ENCODE peak calls at places on chromosomes 3 and 15, in four cellular contexts. Y is T-helper 17 cell; J is right cardiac atrium; O is activated naive CD8-positive, alpha-beta T cell treated with anti-CD3 and anti-CD28 coated beads, Interleukin-2, amount 10 ng/mL, durations not matched to agents 7 days and 5 days. N is an unnamed sample.

GRCh38 chr3:166390303-166390702 is 553.1 kb upstream of the BCHE start:
- ATAC-seq in Y (no peak), J (no peak), O (no peak), N (no peak)

GRCh38 chr3:108093616-108094015 is 2.8 kb upstream of the CD47 start:
- ATAC-seq in Y (no peak), J (no peak), O (no peak), N (no peak)

GRCh38 chr15:36785396-36785795 is 206.0 kb downstream of the CDIN1 start:
- ATAC-seq in Y (no peak), J (no peak), O (no peak), N (no peak)

GRCh38 chr3:191417457-191417729 is 43.6 kb upstream of the PYDC2 start:
- ATAC-seq in Y (no peak), J (no peak), O (no peak), N (no peak)

GRCh38 chr15:33098082-33099058 is 96.1 kb downstream of the FMN1 start:
- ATAC-seq in Y (no peak), J (no peak), O (no peak), N (no peak)

GRCh38 chr15:66740802-66741201 is 38.8 kb downstream of the SMAD6 start:
- ATAC-seq in Y (no peak), J (peak; percentile 20), O (no peak), N (peak; percentile 58)

GRCh38 chr3:69321301-69321986 is 64.4 kb downstream of the FRMD4B start:
- ATAC-seq in Y (no peak), J (peak; percentile 31), O (no peak), N (no peak)

GRCh38 chr3:1591327-1592028 is 498.7 kb downstream of the CNTN6 start:
- ATAC-seq in Y (no peak), J (no peak), O (no peak), N (no peak)

GRCh38 chr15:44595656-44596510 is 58.9 kb downstream of the EIF3J start:
- ATAC-seq in Y (no peak), J (peak; percentile 31), O (no peak), N (no peak)

GRCh38 chr15:78061963-78062427 is 15.5 kb downstream of the TBC1D2B start:
- ATAC-seq in Y (peak; percentile 67), J (no peak), O (peak; percentile 82), N (no peak)

GRCh38 chr3:140242818-140243276 is 307.9 kb downstream of the CLSTN2 start:
- ATAC-seq in Y (no peak), J (peak; percentile 77), O (no peak), N (no peak)

GRCh38 chr3:178971614-178972013 is 100.0 kb downstream of the ZMAT3 start:
- ATAC-seq in Y (no peak), J (no peak), O (no peak), N (no peak)

GRCh38 chr3:110400315-110400714 is 671.3 kb upstream of the NECTIN3 start:
- ATAC-seq in Y (no peak), J (no peak), O (no peak), N (no peak)

GRCh38 chr3:122576174-122576940 is 1.1 kb upstream of the PARP15 start:
- ATAC-seq in Y (peak; percentile 71), J (no peak), O (peak; percentile 12), N (no peak)

GRCh38 chr15:99485153-99485947 is 80.4 kb upstream of the MEF2A start:
- ATAC-seq in Y (no peak), J (peak; percentile 10), O (peak; percentile 35), N (no peak)

GRCh38 chr3:158896729-158897128 is 94.9 kb downstream of the MFSD1 start:
- ATAC-seq in Y (no peak), J (no peak), O (no peak), N (no peak)

GRCh38 chr3:42214565-42215283 is 51.3 kb downstream of the CCK start:
- ATAC-seq in Y (no peak), J (no peak), O (peak; percentile 17), N (no peak)

GRCh38 chr15:74610302-74610951 is 5.2 kb upstream of the CLK3 start:
- ATAC-seq in Y (no peak), J (no peak), O (no peak), N (no peak)

GRCh38 chr15:77870195-77871065 is 207.1 kb downstream of the TBC1D2B start:
- ATAC-seq in Y (peak; percentile 53), J (peak; percentile 52), O (peak; percentile 52), N (peak; percentile 56)

GRCh38 chr3:51977449-51978142 is 2.7 kb downstream of the ABHD14A start:
- ATAC-seq in Y (peak; percentile 48), J (no peak), O (peak; percentile 30), N (no peak)

GRCh38 chr3:72634128-72634527 is 214.1 kb downstream of the SHQ1 start:
- ATAC-seq in Y (no peak), J (no peak), O (no peak), N (no peak)

GRCh38 chr3:108605028-108605427 is 15.5 kb downstream of the DZIP3 start:
- ATAC-seq in Y (no peak), J (no peak), O (no peak), N (no peak)

GRCh38 chr3:128229077-128229837 is 76.0 kb downstream of the EEFSEC start:
- ATAC-seq in Y (no peak), J (peak; percentile 31), O (no peak), N (no peak)

GRCh38 chr15:98649621-98649995 is 1.3 kb downstream of the IGF1R start:
- ATAC-seq in Y (no peak), J (peak; percentile 1), O (peak; percentile 3), N (no peak)

GRCh38 chr15:39704235-39704634 is 78.4 kb downstream of the FSIP1 start:
- ATAC-seq in Y (no peak), J (no peak), O (no peak), N (no peak)

GRCh38 chr3:170429050-170429449 is 10.4 kb downstream of the CLDN11 start:
- ATAC-seq in Y (peak; percentile 65), J (no peak), O (no peak), N (no peak)

GRCh38 chr3:143565943-143566342 is 282.3 kb downstream of the SLC9A9 start:
- ATAC-seq in Y (no peak), J (peak; percentile 51), O (no peak), N (peak; percentile 88)

GRCh38 chr3:50817756-50818518 is 143.2 kb downstream of the DOCK3 start:
- ATAC-seq in Y (no peak), J (no peak), O (no peak), N (no peak)

GRCh38 chr15:40902605-40903561 is 8.6 kb downstream of the VPS18 start:
- ATAC-seq in Y (no peak), J (no peak), O (peak; percentile 17), N (no peak)

GRCh38 chr3:114144909-114145688 is 33.8 kb downstream of the DRD3 start:
- ATAC-seq in Y (no peak), J (peak; percentile 90), O (no peak), N (no peak)

GRCh38 chr15:65055201-65055870 is 10.1 kb downstream of the SLC51B start:
- ATAC-seq in Y (no peak), J (peak; percentile 71), O (peak; percentile 53), N (peak; percentile 55)

GRCh38 chr3:34216713-34217346 is 418.4 kb downstream of the PDCD6IP start:
- ATAC-seq in Y (no peak), J (no peak), O (no peak), N (no peak)

GRCh38 chr15:62619105-62619504 is 423.4 kb upstream of the TPM1 start:
- ATAC-seq in Y (no peak), J (no peak), O (no peak), N (no peak)

GRCh38 chr3:172246107-172246870 is 202.0 kb downstream of the GHSR start:
- ATAC-seq in Y (no peak), J (peak; percentile 53), O (no peak), N (no peak)

GRCh38 chr3:48656841-48657281 is 5.8 kb downstream of the CELSR3 start:
- ATAC-seq in Y (peak; percentile 3), J (no peak), O (peak; percentile 13), N (no peak)

GRCh38 chr3:59016930-59017616 is 32.8 kb downstream of the CFAP20DC start:
- ATAC-seq in Y (no peak), J (no peak), O (no peak), N (no peak)

N was measured in gastroesophageal sphincter.